ENCODE peak calls at places on chromosomes 12 and 14, in ten cellular contexts. Q is Peyer's patch; C is CD8-positive, alpha-beta memory T cell; B is Panc1; T is lower lobe of right lung; Y is small intestine; A is GM23248; N is PC-9; M is prostate gland; V is PC-3. F is an unnamed sample.
A peak's percentile ranks its signal among the peaks of the same experiment; 100 is the strongest.

GRCh38 chr14:90458536-90458935 is 61.7 kb downstream of the CALM1 start:
- DNase-seq in Q (no peak), C (no peak), B (no peak), T (no peak), Y (peak; percentile 30), A (no peak), N (no peak), M (peak; percentile 48), V (no peak), F (no peak)

GRCh38 chr12:16788888-16789790 is 183.2 kb upstream of the LMO3 start:
- DNase-seq in Q (no peak), C (no peak), B (no peak), T (no peak), Y (no peak), A (no peak), N (no peak), M (no peak), V (no peak), F (no peak)

GRCh38 chr14:87014854-87015253 is 978.1 kb downstream of the GALC start:
- DNase-seq in Q (no peak), C (no peak), B (no peak), T (no peak), Y (no peak), A (no peak), N (no peak), M (no peak), V (no peak), F (no peak)

GRCh38 chr12:42326466-42327226 is 679 bp downstream of the PPHLN1 start:
- DNase-seq in Q (no peak), C (peak; percentile 46), B (no peak), T (no peak), Y (peak; percentile 32), A (peak; percentile 73), N (peak; percentile 11), M (no peak), V (peak; percentile 21), F (peak; percentile 28)

GRCh38 chr14:85399196-85399595 is 130.7 kb upstream of the FLRT2 start:
- DNase-seq in Q (no peak), C (no peak), B (no peak), T (no peak), Y (no peak), A (peak; percentile 44), N (no peak), M (no peak), V (no peak), F (no peak)

GRCh38 chr14:61668267-61668666 is 27.0 kb upstream of the HIF1A start:
- DNase-seq in Q (no peak), C (no peak), B (no peak), T (no peak), Y (peak; percentile 36), A (no peak), N (peak; percentile 18), M (no peak), V (peak; percentile 97), F (no peak)

GRCh38 chr12:111444706-111445310 is 39.1 kb downstream of the SH2B3 start:
- DNase-seq in Q (peak; percentile 93), C (peak; percentile 91), B (no peak), T (peak; percentile 83), Y (peak; percentile 40), A (peak; percentile 33), N (no peak), M (no peak), V (no peak), F (no peak)

GRCh38 chr14:83184531-83184930 is 1650.9 kb upstream of the SEL1L start:
- DNase-seq in Q (no peak), C (no peak), B (no peak), T (no peak), Y (no peak), A (no peak), N (no peak), M (no peak), V (no peak), F (no peak)

GRCh38 chr12:26416550-26416949 is 221.2 kb downstream of the SSPN start:
- DNase-seq in Q (no peak), C (no peak), B (no peak), T (no peak), Y (no peak), A (no peak), N (no peak), M (no peak), V (peak; percentile 32), F (no peak)

GRCh38 chr12:40144023-40144422 is 38.1 kb upstream of the SLC2A13 start:
- DNase-seq in Q (no peak), C (no peak), B (no peak), T (no peak), Y (no peak), A (no peak), N (no peak), M (no peak), V (no peak), F (no peak)

GRCh38 chr14:63650336-63650952 is 8.8 kb upstream of the WDR89 start:
- DNase-seq in Q (no peak), C (peak; percentile 67), B (no peak), T (peak; percentile 49), Y (no peak), A (peak; percentile 13), N (no peak), M (no peak), V (no peak), F (no peak)

GRCh38 chr12:15584366-15585041 is 204.7 kb downstream of the EPS8 start:
- DNase-seq in Q (peak; percentile 58), C (no peak), B (no peak), T (no peak), Y (peak; percentile 57), A (peak; percentile 77), N (no peak), M (peak; percentile 17), V (peak; percentile 56), F (no peak)

DNA sequence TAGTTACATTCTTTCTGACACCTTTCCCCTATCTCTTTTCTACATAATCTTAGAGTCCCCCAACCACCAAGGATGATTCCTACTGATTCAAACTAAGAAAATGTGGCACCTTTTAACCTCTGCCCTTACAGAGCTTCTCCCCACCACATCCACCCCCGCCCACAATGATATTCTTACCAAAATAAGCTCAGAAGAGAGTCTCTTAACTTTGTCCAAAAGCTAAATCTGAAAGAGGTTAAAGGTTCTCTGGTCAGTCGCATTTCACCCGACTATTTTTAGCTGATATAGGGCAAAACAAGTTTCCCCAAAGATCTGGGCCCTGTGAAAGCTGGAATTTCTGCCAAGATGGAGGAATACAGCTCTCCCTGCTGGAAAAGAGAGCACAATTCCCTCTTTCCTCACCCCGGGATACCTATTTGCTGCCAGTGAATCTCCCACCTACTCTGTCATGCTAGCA is 128.6 kb downstream of the ZFP36L1 start:
- DNase-seq in Q (no peak), C (no peak), B (no peak), T (no peak), Y (no peak), A (peak; percentile 15), N (no peak), M (no peak), V (no peak), F (no peak)
- H3K4me3 ChIP-seq in Q (no peak overlapping the region), C (no peak overlapping the region), B (no peak overlapping the region), T (no peak overlapping the region), Y (no peak overlapping the region), A (no peak overlapping the region), N (no peak overlapping the region), M (no peak overlapping the region), V (no peak overlapping the region), F (no peak overlapping the region)

GRCh38 chr12:30395190-30395589 is 300.5 kb downstream of the IPO8 start:
- DNase-seq in Q (no peak), C (no peak), B (no peak), T (no peak), Y (no peak), A (no peak), N (no peak), M (no peak), V (no peak), F (no peak)

GRCh38 chr12:30391766-30392366 is 303.8 kb downstream of the IPO8 start:
- DNase-seq in Q (no peak), C (no peak), B (no peak), T (no peak), Y (no peak), A (no peak), N (no peak), M (no peak), V (no peak), F (no peak)

GRCh38 chr12:30399859-30400258 is 295.8 kb downstream of the IPO8 start:
- DNase-seq in Q (no peak), C (no peak), B (no peak), T (no peak), Y (no peak), A (no peak), N (no peak), M (no peak), V (no peak), F (no peak)

GRCh38 chr12:30400349-30400748 is 295.3 kb downstream of the IPO8 start:
- DNase-seq in Q (no peak), C (no peak), B (no peak), T (no peak), Y (no peak), A (no peak), N (no peak), M (no peak), V (no peak), F (no peak)

DNA sequence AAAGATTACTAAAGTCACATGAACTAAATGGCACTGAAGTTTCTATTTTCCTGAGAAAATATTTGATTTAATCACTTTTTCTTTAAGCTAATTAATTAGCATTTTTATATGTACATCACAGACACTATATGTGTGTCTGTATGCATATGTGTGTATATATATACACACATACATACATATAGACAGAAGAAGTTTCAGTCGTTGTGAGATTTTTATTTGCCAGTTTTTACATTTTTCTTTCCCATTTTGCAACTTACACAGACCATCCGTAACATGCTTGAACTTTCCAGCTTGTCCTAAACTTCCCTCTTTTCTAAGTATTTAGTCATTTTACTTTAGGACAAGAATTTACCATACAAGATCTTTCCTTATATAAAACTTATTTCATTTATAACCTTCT is 299.1 kb downstream of the IPO8 start:
- DNase-seq in Q (no peak), C (no peak), B (no peak), T (no peak), Y (no peak), A (no peak), N (no peak), M (no peak), V (no peak), F (no peak)
- H3K9me3 ChIP-seq in Q (no peaks in the 10 kb centered on the region), C (no peaks in the 10 kb centered on the region), B (peaks cover 19% of the 10 kb centered on the region), T (peaks cover 4% of the 10 kb centered on the region), Y (no peaks in the 10 kb centered on the region), A (no peaks in the 10 kb centered on the region), N (peaks cover 13% of the 10 kb centered on the region), M (no peaks in the 10 kb centered on the region), V (peaks cover 11% of the 10 kb centered on the region), F (peaks cover 4% of the 10 kb centered on the region)

GRCh38 chr14:34059925-34060746 is 109.3 kb upstream of the EGLN3 start:
- DNase-seq in Q (peak; percentile 88), C (peak; percentile 47), B (no peak), T (peak; percentile 80), Y (peak; percentile 87), A (peak; percentile 90), N (peak; percentile 79), M (peak; percentile 72), V (peak; percentile 89), F (peak; percentile 77)
- H3K4me3 ChIP-seq in Q (peak overlapping the region; percentile 50), C (peak overlapping the region; percentile 47), B (peak overlapping the region; percentile 60), T (peak overlapping the region; percentile 70), Y (peak overlapping the region; percentile 57), A (peak overlapping the region; percentile 76), N (peak overlapping the region; percentile 68), M (peak overlapping the region; percentile 52), V (peak overlapping the region; percentile 67), F (peak overlapping the region; percentile 46)

DNA sequence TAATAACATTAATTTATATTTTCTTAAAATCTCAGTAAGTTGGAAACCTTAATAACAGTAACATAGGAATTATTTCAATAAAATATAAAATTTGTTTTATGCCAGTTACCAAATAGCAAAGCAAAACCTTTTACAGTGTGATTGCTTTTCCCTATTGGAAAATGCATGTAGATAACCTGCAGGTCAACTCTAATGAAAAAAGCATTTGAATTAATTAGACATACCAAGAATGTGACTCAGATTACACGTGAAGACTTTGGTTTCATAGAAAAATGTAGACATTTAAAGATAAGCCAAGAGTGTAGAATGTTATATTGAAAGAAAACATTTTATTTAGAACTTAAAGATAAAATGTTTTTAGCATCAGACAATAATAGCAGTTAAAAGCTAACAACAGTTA is 888.1 kb downstream of the TMEM121 start:
- DNase-seq in Q (no peak), C (no peak), B (no peak), T (no peak), Y (no peak), A (no peak), N (no peak), M (no peak), V (no peak), F (no peak)
- H3K9me3 ChIP-seq in Q (no peaks in the 10 kb centered on the region), C (no peaks in the 10 kb centered on the region), B (no peaks in the 10 kb centered on the region), T (no peaks in the 10 kb centered on the region), Y (peaks cover 1% of the 10 kb centered on the region), A (no peaks in the 10 kb centered on the region), N (no peaks in the 10 kb centered on the region), M (no peaks in the 10 kb centered on the region), V (peaks cover 5% of the 10 kb centered on the region), F (peaks cover 3% of the 10 kb centered on the region)